ENCODE peak calls at places on chromosome 19, in seven cellular contexts. J is heart left ventricle, O is ovary, S is adrenal gland, U is body of pancreas, D is esophagus squamous epithelium, C is GM12892. W is an unnamed sample.

GRCh38 chr19:1566392-1567115 is 1.6 kb downstream of the MEX3D start:
- DNase-seq in S (peak), U (peak), O (peak), J (peak), D (no peak), C (no peak), W (peak)

GRCh38 chr19:40717880-40718773 is 1.2 kb downstream of the ITPKC start:
- DNase-seq in O (peak), U (peak), S (peak), C (no peak), J (no peak), D (no peak), W (no peak)

GRCh38 chr19:55447421-55448174 is 4.5 kb upstream of the SHISA7 start:
- DNase-seq in D (no peak), S (no peak), U (no peak), O (no peak), C (no peak), J (no peak), W (peak)

GRCh38 chr19:43705729-43706128 is 10.1 kb upstream of the IRGC start:
- DNase-seq in D (no peak), J (no peak), S (no peak), O (no peak), U (no peak), C (no peak), W (no peak)

GRCh38 chr19:30651066-30651465 is 278.9 kb downstream of the ZNF536 start:
- DNase-seq in O (no peak), D (no peak), C (no peak), U (peak), J (no peak), S (no peak), W (no peak)

GRCh38 chr19:16640951-16641350 is 12.9 kb upstream of the MED26 start:
- DNase-seq in J (no peak), S (no peak), U (no peak), O (no peak), D (no peak), C (no peak), W (no peak)

GRCh38 chr19:55698256-55698655 is 23.2 kb downstream of the EPN1 start:
- DNase-seq in S (no peak), J (no peak), D (no peak), O (peak), C (no peak), U (no peak), W (no peak)

GRCh38 chr19:1074512-1075283 is 7.7 kb downstream of the ARHGAP45 start:
- DNase-seq in C (peak), D (peak), J (peak), U (peak), O (no peak), S (peak), W (peak)

GRCh38 chr19:7718668-7719067 is 13.2 kb downstream of the CLEC4G start:
- DNase-seq in C (no peak), U (no peak), J (no peak), O (no peak), D (no peak), S (no peak), W (no peak)

GRCh38 chr19:44706506-44707236 is 7.7 kb downstream of the CEACAM16 start:
- DNase-seq in O (no peak), S (no peak), U (no peak), D (no peak), C (no peak), J (no peak), W (no peak)

GRCh38 chr19:30693179-30693578 is 321.0 kb downstream of the ZNF536 start:
- DNase-seq in C (no peak), D (no peak), S (no peak), U (no peak), J (no peak), O (no peak), W (no peak)

GRCh38 chr19:7468840-7469239 is 20.0 kb downstream of the PEX11G start:
- DNase-seq in U (no peak), S (no peak), J (no peak), D (no peak), O (no peak), C (no peak), W (no peak)

GRCh38 chr19:16722591-16722990 is 2.9 kb downstream of the NWD1 start:
- DNase-seq in O (no peak), S (no peak), U (no peak), J (no peak), D (no peak), C (no peak), W (no peak)

GRCh38 chr19:17784201-17785008 is 10.5 kb upstream of the B3GNT3 start:
- DNase-seq in J (peak), D (no peak), S (peak), C (peak), O (peak), U (peak), W (peak)

GRCh38 chr19:29001006-29001921 is 211.7 kb downstream of the UQCRFS1 start:
- DNase-seq in J (no peak), C (no peak), U (no peak), O (peak), S (no peak), D (no peak), W (no peak)

GRCh38 chr19:28701491-28701890 is 511.5 kb downstream of the UQCRFS1 start:
- DNase-seq in U (no peak), J (no peak), O (no peak), C (no peak), S (no peak), D (no peak), W (no peak)

GRCh38 chr19:44747739-44748425 is 626 bp upstream of the BCL3 start:
- DNase-seq in O (peak), C (no peak), J (peak), S (peak), D (no peak), U (peak), W (no peak)

GRCh38 chr19:47445937-47446402 is 25.7 kb downstream of the SLC8A2 start:
- DNase-seq in O (no peak), U (peak), C (no peak), D (no peak), J (no peak), S (peak), W (no peak)

GRCh38 chr19:1169921-1170885 is 3.9 kb downstream of the SBNO2 start:
- DNase-seq in C (no peak), J (no peak), D (no peak), O (peak), U (peak), S (peak), W (peak)

GRCh38 chr19:1901940-1902404 is 3.2 kb upstream of the ADAT3 start:
- DNase-seq in J (peak), S (peak), D (no peak), O (no peak), C (no peak), U (no peak), W (no peak)

GRCh38 chr19:40419780-40420179 is 6.0 kb downstream of the SERTAD1 start:
- DNase-seq in S (no peak), O (no peak), U (no peak), D (no peak), J (no peak), C (no peak), W (no peak)

GRCh38 chr19:41133260-41133659 is 19.0 kb downstream of the CYP2F1 start:
- DNase-seq in S (no peak), U (no peak), C (no peak), J (no peak), O (no peak), D (no peak), W (no peak)

GRCh38 chr19:21698215-21698614 is 69.2 kb downstream of the ZNF100 start:
- DNase-seq in S (no peak), C (no peak), J (no peak), D (no peak), O (no peak), U (no peak), W (peak)

GRCh38 chr19:38691938-38692457 is 44.5 kb downstream of the ACTN4 start:
- DNase-seq in U (peak), J (peak), C (no peak), D (no peak), O (peak), S (no peak), W (peak)

GRCh38 chr19:13092608-13093260 is 9.9 kb downstream of the LYL1 start:
- DNase-seq in U (no peak), D (no peak), J (no peak), S (no peak), C (no peak), O (no peak), W (no peak)

GRCh38 chr19:6819323-6819722 is 46.8 kb downstream of the VAV1 start:
- DNase-seq in C (no peak), J (no peak), S (no peak), O (no peak), D (no peak), U (no peak), W (no peak)

GRCh38 chr19:48992571-48993174 is 436 bp downstream of the GYS1 start:
- DNase-seq in C (no peak), J (no peak), O (peak), D (no peak), S (no peak), U (no peak), W (no peak)

GRCh38 chr19:48991011-48991609 is 2.0 kb downstream of the GYS1 start:
- DNase-seq in J (no peak), S (no peak), D (no peak), O (no peak), U (no peak), C (no peak), W (no peak)

GRCh38 chr19:48991823-48992570 is 1.1 kb downstream of the GYS1 start:
- DNase-seq in C (no peak), S (peak), J (peak), O (peak), D (no peak), U (peak), W (peak)

GRCh38 chr19:48994035-48994386 is 324 bp downstream of the RUVBL2 start:
- DNase-seq in S (no peak), O (no peak), C (no peak), U (no peak), J (no peak), D (no peak), W (no peak)

GRCh38 chr19:48993175-48994034 is at the start of the genes GYS1 and RUVBL2:
- DNase-seq in S (peak), C (peak), O (peak), U (peak), D (peak), J (peak), W (peak)
- TF ChIP-seq POLR2A in S (peak), C (peak), O (peak), U (peak), D (no peak), J (peak), W (peak)

DNA sequence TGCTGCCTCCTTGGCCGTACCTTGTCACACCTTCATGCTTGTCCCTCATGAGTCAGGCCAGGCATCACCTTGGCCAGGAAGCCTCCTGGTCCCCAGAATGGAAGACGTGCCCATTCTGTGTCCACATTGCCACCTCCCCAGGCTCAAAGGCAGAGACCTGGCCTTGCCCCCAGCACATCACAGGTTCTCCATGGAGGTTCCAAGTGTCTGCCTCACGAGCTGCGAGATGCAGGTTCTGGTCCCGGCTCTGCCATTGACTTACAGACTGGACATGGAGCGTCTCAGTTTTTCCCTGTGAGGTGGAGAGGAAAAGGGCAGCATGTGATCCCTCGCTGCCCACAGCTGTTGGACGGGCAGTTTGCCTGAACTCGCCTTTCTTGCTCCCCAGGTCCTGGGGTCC is 9.1 kb upstream of the SLC7A10 start:
- DNase-seq in C (no peak), D (no peak), O (no peak), J (no peak), U (no peak), S (no peak), W (no peak)
- TF ChIP-seq POLR2A in C (no peak), D (no peak), O (no peak), J (no peak), U (no peak), S (no peak), W (no peak)

DNA sequence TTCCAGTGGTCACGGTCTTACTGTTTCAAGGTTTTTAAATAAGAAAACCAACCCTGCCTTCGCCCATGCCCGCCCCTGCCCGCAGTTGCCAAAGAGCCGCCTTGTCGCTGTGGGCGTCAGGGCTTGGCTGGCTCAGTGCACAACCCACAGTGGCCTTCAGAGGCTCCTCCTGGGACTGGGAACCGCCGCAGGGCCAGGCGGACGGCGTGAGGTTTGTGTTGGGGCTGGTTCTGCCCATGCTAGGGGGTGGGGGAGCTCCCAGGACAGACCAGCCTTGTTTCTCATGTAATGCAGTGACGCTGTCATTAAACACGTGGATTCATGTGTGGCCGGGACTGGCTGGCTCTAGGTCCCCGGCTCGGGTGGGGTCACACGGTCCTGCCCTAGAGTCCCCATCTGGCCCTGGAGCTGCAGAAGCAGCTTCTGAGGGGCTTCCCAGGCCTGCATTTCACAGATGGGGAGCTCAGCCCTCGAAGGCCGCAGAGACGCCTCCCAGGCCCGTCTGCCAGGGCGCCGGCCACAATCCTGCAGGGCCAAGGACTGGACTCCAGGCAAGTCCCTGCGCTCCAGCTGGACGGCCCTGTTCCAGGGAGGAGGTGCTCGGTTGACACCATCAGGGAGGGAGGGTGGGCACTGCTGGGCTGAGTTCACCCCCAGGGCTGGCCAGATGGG is 2.4 kb upstream of the TEKTIP1 start:
- DNase-seq in C (no peak), S (peak), J (no peak), D (no peak), U (no peak), O (peak), W (no peak)
- TF ChIP-seq POLR2A in C (no peak), S (no peak), J (no peak), D (no peak), U (no peak), O (no peak), W (no peak)

GRCh38 chr19:20077791-20078463 is at the start of gene ZNF90:
- DNase-seq in O (peak), U (peak), J (peak), C (peak), S (peak), D (peak), W (peak)
- TF ChIP-seq POLR2A in O (no peak), U (peak), J (no peak), C (no peak), S (no peak), D (no peak), W (no peak)

GRCh38 chr19:54155694-54156093 is 3.8 kb downstream of the LENG1 start:
- DNase-seq in U (no peak), C (no peak), O (peak), D (no peak), J (no peak), S (no peak), W (no peak)
- TF ChIP-seq POLR2A in U (no peak), C (no peak), O (no peak), D (no peak), J (no peak), S (no peak), W (no peak)

GRCh38 chr19:10167459-10167858 is 27.3 kb downstream of the DNMT1 start:
- DNase-seq in D (no peak), S (no peak), J (no peak), O (no peak), U (no peak), C (no peak), W (no peak)

GRCh38 chr19:10163557-10163956 is 31.2 kb downstream of the DNMT1 start:
- DNase-seq in S (no peak), U (no peak), D (no peak), O (no peak), C (no peak), J (no peak), W (no peak)

GRCh38 chr19:10168386-10168948 is 26.3 kb downstream of the DNMT1 start:
- DNase-seq in O (no peak), J (no peak), C (no peak), S (no peak), D (no peak), U (no peak), W (no peak)

GRCh38 chr19:10166046-10166445 is 28.7 kb downstream of the DNMT1 start:
- DNase-seq in O (no peak), J (no peak), D (no peak), S (no peak), U (no peak), C (no peak), W (no peak)
- TF ChIP-seq POLR2A in O (no peak), J (no peak), D (no peak), S (no peak), U (no peak), C (no peak), W (no peak)

GRCh38 chr19:14732510-14732909 is 42.7 kb downstream of the ZNF333 start:
- DNase-seq in U (no peak), D (no peak), J (no peak), C (no peak), O (no peak), S (no peak), W (no peak)
- TF ChIP-seq POLR2A in U (no peak), D (no peak), J (no peak), C (no peak), O (no peak), S (no peak), W (no peak)

DNA sequence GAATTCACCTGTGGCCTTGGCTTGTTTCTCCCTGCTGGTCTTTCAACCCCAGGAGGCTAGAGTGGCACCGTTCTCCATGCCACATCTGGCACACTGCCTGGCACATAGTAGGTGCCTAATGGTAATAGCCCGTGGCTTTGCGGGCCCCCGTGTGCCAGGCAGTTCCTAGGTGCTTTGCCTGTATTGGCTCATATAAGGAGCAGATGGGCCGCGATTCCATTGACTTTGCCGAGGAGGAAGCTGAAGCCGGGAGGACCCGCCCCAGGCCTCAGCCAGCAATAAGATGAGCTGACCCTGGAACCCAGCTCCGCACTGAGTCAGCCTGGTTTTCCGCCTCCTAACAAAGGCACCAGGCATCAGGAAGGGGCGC is 807 bp downstream of the PGLYRP1 start:
- DNase-seq in S (no peak), U (no peak), O (no peak), D (no peak), C (no peak), J (no peak), W (no peak)
- TF ChIP-seq POLR2A in S (no peak), U (no peak), O (no peak), D (no peak), C (no peak), J (no peak), W (no peak)